ENCODE peak calls at places on chromosomes 5 and 9, in five cellular contexts. One of them, this sample, is unnamed.

GRCh38 chr9:117777823-117778222 is 73.6 kb downstream of the TLR4 start:
- DNase-seq in right cardiac atrium: no peak
- DNase-seq in uterus: no peak
- DNase-seq in epithelial cell of esophagus: no peak
- DNase-seq in Caco-2: no peak
- DNase-seq in this sample: no peak

GRCh38 chr9:131951905-131952304 is 127.8 kb downstream of the MED27 start:
- DNase-seq in right cardiac atrium: peak; percentile 84
- DNase-seq in uterus: no peak
- DNase-seq in epithelial cell of esophagus: no peak
- DNase-seq in Caco-2: no peak
- DNase-seq in this sample: peak; percentile 37

GRCh38 chr5:3214396-3214795 is 381.2 kb upstream of the IRX1 start:
- DNase-seq in right cardiac atrium: no peak
- DNase-seq in uterus: no peak
- DNase-seq in epithelial cell of esophagus: no peak
- DNase-seq in Caco-2: no peak
- DNase-seq in this sample: no peak

GRCh38 chr5:142109356-142110045 is 922 bp downstream of the NDFIP1 start:
- DNase-seq in right cardiac atrium: no peak
- DNase-seq in uterus: peak; percentile 22
- DNase-seq in epithelial cell of esophagus: peak; percentile 18
- DNase-seq in Caco-2: no peak
- DNase-seq in this sample: no peak

GRCh38 chr9:30015073-30015472 is 2369.4 kb upstream of the ACO1 start:
- DNase-seq in right cardiac atrium: no peak
- DNase-seq in uterus: no peak
- DNase-seq in epithelial cell of esophagus: no peak
- DNase-seq in Caco-2: no peak
- DNase-seq in this sample: no peak

GRCh38 chr9:91180240-91180929 is 181.3 kb downstream of the AUH start:
- DNase-seq in right cardiac atrium: no peak
- DNase-seq in uterus: no peak
- DNase-seq in epithelial cell of esophagus: no peak
- DNase-seq in Caco-2: no peak
- DNase-seq in this sample: no peak

GRCh38 chr9:2486988-2487387 is 134.6 kb upstream of the VLDLR start:
- DNase-seq in right cardiac atrium: no peak
- DNase-seq in uterus: no peak
- DNase-seq in epithelial cell of esophagus: no peak
- DNase-seq in Caco-2: no peak
- DNase-seq in this sample: no peak

GRCh38 chr5:72122619-72123018 is 15.3 kb downstream of the MAP1B start:
- DNase-seq in right cardiac atrium: no peak
- DNase-seq in uterus: no peak
- DNase-seq in epithelial cell of esophagus: no peak
- DNase-seq in Caco-2: no peak
- DNase-seq in this sample: no peak

GRCh38 chr9:73183917-73184861 is 32.5 kb downstream of the ANXA1 start:
- DNase-seq in right cardiac atrium: no peak
- DNase-seq in uterus: no peak
- DNase-seq in epithelial cell of esophagus: peak; percentile 58
- DNase-seq in Caco-2: no peak
- DNase-seq in this sample: no peak

GRCh38 chr9:127036437-127036836 is 86.0 kb downstream of the ANGPTL2 start:
- DNase-seq in right cardiac atrium: no peak
- DNase-seq in uterus: no peak
- DNase-seq in epithelial cell of esophagus: no peak
- DNase-seq in Caco-2: no peak
- DNase-seq in this sample: no peak

GRCh38 chr5:16345454-16345853 is 120.1 kb downstream of the ZNF622 start:
- DNase-seq in right cardiac atrium: no peak
- DNase-seq in uterus: no peak
- DNase-seq in epithelial cell of esophagus: peak; percentile 35
- DNase-seq in Caco-2: peak; percentile 6
- DNase-seq in this sample: no peak

GRCh38 chr5:17360879-17361278 is 137.2 kb upstream of the TAF11L2 start:
- DNase-seq in right cardiac atrium: no peak
- DNase-seq in uterus: no peak
- DNase-seq in epithelial cell of esophagus: no peak
- DNase-seq in Caco-2: peak; percentile 20
- DNase-seq in this sample: no peak

GRCh38 chr9:22392523-22392922 is 54.1 kb upstream of the DMRTA1 start:
- DNase-seq in right cardiac atrium: no peak
- DNase-seq in uterus: no peak
- DNase-seq in epithelial cell of esophagus: no peak
- DNase-seq in Caco-2: no peak
- DNase-seq in this sample: no peak

GRCh38 chr9:13529321-13530104 is 250.0 kb upstream of the MPDZ start:
- DNase-seq in right cardiac atrium: peak; percentile 33
- DNase-seq in uterus: no peak
- DNase-seq in epithelial cell of esophagus: peak; percentile 84
- DNase-seq in Caco-2: no peak
- DNase-seq in this sample: no peak

DNA sequence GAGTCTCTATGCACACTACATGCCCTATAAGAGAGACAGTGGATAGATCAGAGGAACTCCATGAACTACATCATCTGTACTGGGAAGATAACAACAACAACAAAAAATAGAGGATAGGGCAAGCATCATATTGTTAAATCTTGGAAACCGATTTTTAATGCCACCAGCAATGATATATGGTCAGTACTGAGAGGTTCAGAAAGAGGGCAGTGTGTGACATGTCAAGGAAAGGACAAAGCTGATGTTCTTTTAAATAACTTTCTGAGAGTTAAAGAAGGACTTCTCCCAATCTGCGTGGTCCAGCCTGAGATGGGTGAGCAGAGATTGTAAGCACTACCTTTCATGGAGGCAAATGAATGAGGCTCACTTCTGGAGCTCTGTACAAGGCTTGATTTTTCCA is 62.0 kb upstream of the PHF24 start:
- DNase-seq in right cardiac atrium: no peak
- DNase-seq in uterus: no peak
- DNase-seq in epithelial cell of esophagus: no peak
- DNase-seq in Caco-2: no peak
- DNase-seq in this sample: no peak
- H3K4me3 ChIP-seq in right cardiac atrium: no peak overlapping the region
- H3K4me3 ChIP-seq in uterus: no peak overlapping the region
- H3K4me3 ChIP-seq in epithelial cell of esophagus: no peak overlapping the region
- H3K4me3 ChIP-seq in Caco-2: no peak overlapping the region
- H3K4me3 ChIP-seq in this sample: no peak overlapping the region

GRCh38 chr5:54867310-54867944 is 118.0 kb downstream of the ESM1 start:
- DNase-seq in right cardiac atrium: no peak
- DNase-seq in uterus: no peak
- DNase-seq in epithelial cell of esophagus: peak; percentile 66
- DNase-seq in Caco-2: peak; percentile 32
- DNase-seq in this sample: no peak
- H3K4me3 ChIP-seq in right cardiac atrium: peak overlapping the region; percentile 37
- H3K4me3 ChIP-seq in uterus: no peak overlapping the region
- H3K4me3 ChIP-seq in epithelial cell of esophagus: no peak overlapping the region
- H3K4me3 ChIP-seq in Caco-2: no peak overlapping the region
- H3K4me3 ChIP-seq in this sample: no peak overlapping the region

GRCh38 chr5:40437452-40437861 is 242.3 kb upstream of the PTGER4 start:
- DNase-seq in right cardiac atrium: no peak
- DNase-seq in uterus: no peak
- DNase-seq in epithelial cell of esophagus: peak; percentile 87
- DNase-seq in Caco-2: no peak
- DNase-seq in this sample: no peak
- H3K4me3 ChIP-seq in right cardiac atrium: no peak overlapping the region
- H3K4me3 ChIP-seq in uterus: no peak overlapping the region
- H3K4me3 ChIP-seq in epithelial cell of esophagus: no peak overlapping the region
- H3K4me3 ChIP-seq in Caco-2: no peak overlapping the region
- H3K4me3 ChIP-seq in this sample: no peak overlapping the region

GRCh38 chr5:42992035-42992570 is 48.0 kb downstream of the ANXA2R start:
- DNase-seq in right cardiac atrium: peak; percentile 93
- DNase-seq in uterus: peak; percentile 80
- DNase-seq in epithelial cell of esophagus: peak; percentile 81
- DNase-seq in Caco-2: peak; percentile 67
- DNase-seq in this sample: peak; percentile 91

GRCh38 chr5:42993516-42994284 is 46.4 kb downstream of the ANXA2R start:
- DNase-seq in right cardiac atrium: peak; percentile 42
- DNase-seq in uterus: no peak
- DNase-seq in epithelial cell of esophagus: peak; percentile 67
- DNase-seq in Caco-2: no peak
- DNase-seq in this sample: peak; percentile 47

GRCh38 chr5:42994285-42995151 is 45.6 kb downstream of the ANXA2R start:
- DNase-seq in right cardiac atrium: peak; percentile 92
- DNase-seq in uterus: peak; percentile 86
- DNase-seq in epithelial cell of esophagus: peak; percentile 83
- DNase-seq in Caco-2: peak; percentile 67
- DNase-seq in this sample: peak; percentile 80

GRCh38 chr5:42991477-42992034 is 48.6 kb downstream of the ANXA2R start:
- DNase-seq in right cardiac atrium: peak; percentile 49
- DNase-seq in uterus: no peak
- DNase-seq in epithelial cell of esophagus: no peak
- DNase-seq in Caco-2: no peak
- DNase-seq in this sample: peak; percentile 23

GRCh38 chr5:42995152-42995751 is 44.9 kb downstream of the ANXA2R start:
- DNase-seq in right cardiac atrium: no peak
- DNase-seq in uterus: no peak
- DNase-seq in epithelial cell of esophagus: no peak
- DNase-seq in Caco-2: no peak
- DNase-seq in this sample: no peak
- H3K4me3 ChIP-seq in right cardiac atrium: peak overlapping the region; percentile 35
- H3K4me3 ChIP-seq in uterus: peak overlapping the region; percentile 42
- H3K4me3 ChIP-seq in epithelial cell of esophagus: peak overlapping the region; percentile 52
- H3K4me3 ChIP-seq in Caco-2: no peak overlapping the region
- H3K4me3 ChIP-seq in this sample: peak overlapping the region; percentile 68

GRCh38 chr5:168268949-168269943 is 22.2 kb upstream of the WWC1 start:
- DNase-seq in right cardiac atrium: peak; percentile 93
- DNase-seq in uterus: peak; percentile 59
- DNase-seq in epithelial cell of esophagus: peak; percentile 89
- DNase-seq in Caco-2: peak; percentile 96
- DNase-seq in this sample: peak; percentile 84
- H3K4me3 ChIP-seq in right cardiac atrium: no peak overlapping the region
- H3K4me3 ChIP-seq in uterus: no peak overlapping the region
- H3K4me3 ChIP-seq in epithelial cell of esophagus: peak overlapping the region; percentile 36
- H3K4me3 ChIP-seq in Caco-2: peak overlapping the region; percentile 43
- H3K4me3 ChIP-seq in this sample: peak overlapping the region; percentile 45

GRCh38 chr5:149172709-149173505 is 31.6 kb downstream of the ABLIM3 start:
- DNase-seq in right cardiac atrium: no peak
- DNase-seq in uterus: no peak
- DNase-seq in epithelial cell of esophagus: peak; percentile 37
- DNase-seq in Caco-2: no peak
- DNase-seq in this sample: no peak
- H3K4me3 ChIP-seq in right cardiac atrium: no peak overlapping the region
- H3K4me3 ChIP-seq in uterus: no peak overlapping the region
- H3K4me3 ChIP-seq in epithelial cell of esophagus: no peak overlapping the region
- H3K4me3 ChIP-seq in Caco-2: no peak overlapping the region
- H3K4me3 ChIP-seq in this sample: no peak overlapping the region

GRCh38 chr9:274101-274500 is 59.4 kb downstream of the DOCK8 start:
- DNase-seq in right cardiac atrium: no peak
- DNase-seq in uterus: no peak
- DNase-seq in epithelial cell of esophagus: no peak
- DNase-seq in Caco-2: no peak
- DNase-seq in this sample: no peak

GRCh38 chr9:270657-271237 is 56.1 kb downstream of the DOCK8 start:
- DNase-seq in right cardiac atrium: no peak
- DNase-seq in uterus: no peak
- DNase-seq in epithelial cell of esophagus: no peak
- DNase-seq in Caco-2: no peak
- DNase-seq in this sample: no peak

GRCh38 chr9:268616-269015 is 54.0 kb downstream of the DOCK8 start:
- DNase-seq in right cardiac atrium: no peak
- DNase-seq in uterus: no peak
- DNase-seq in epithelial cell of esophagus: no peak
- DNase-seq in Caco-2: no peak
- DNase-seq in this sample: no peak

GRCh38 chr9:277595-278330 is 63.1 kb downstream of the DOCK8 start:
- DNase-seq in right cardiac atrium: no peak
- DNase-seq in uterus: no peak
- DNase-seq in epithelial cell of esophagus: no peak
- DNase-seq in Caco-2: no peak
- DNase-seq in this sample: no peak

DNA sequence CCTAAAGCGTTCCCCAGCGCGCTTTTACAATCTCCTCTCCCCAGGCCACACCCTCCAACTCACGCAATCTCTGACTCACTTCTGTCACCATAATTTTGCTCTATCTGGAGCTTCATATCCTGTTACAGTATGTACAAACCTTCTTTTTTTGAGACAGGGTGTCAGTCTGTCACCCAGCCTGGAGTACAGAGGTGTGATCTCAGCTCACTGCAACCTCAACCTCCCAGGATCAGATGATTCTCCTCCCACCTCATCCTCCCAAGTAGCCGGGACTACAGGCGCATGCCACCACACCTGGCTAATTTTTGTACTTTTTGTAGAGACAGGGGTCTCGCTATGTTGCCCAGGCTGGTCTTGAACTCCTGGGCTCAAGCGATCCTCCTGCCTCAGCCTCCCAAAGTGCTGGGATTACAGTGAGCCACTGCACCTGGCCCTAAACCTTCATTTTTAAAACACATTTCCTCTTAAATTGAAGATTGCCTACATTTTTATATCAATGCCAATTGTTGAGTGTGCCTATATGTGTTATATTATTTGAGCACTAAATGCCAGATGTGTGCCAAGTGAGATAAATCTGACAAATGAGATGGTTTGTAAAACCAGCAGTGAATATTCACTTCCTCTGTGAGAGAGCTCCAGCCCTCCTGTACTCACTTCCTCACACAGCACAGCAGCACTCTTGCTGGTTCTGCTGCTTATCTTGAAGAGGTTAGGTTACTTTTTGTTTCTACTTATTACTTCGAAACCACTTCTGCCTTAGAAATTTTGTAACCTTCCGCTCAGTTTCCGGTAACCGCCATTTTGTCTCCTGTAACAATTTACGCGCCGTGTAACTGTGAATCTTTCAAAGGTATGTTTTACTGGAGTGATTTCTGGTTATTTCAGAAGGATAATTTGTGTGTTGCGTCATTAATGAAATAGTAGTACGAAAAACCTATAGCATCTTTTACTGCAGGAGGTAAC is 57.9 kb downstream of the DOCK8 start:
- DNase-seq in right cardiac atrium: peak; percentile 56
- DNase-seq in uterus: peak; percentile 19
- DNase-seq in epithelial cell of esophagus: peak; percentile 3
- DNase-seq in Caco-2: no peak
- DNase-seq in this sample: no peak
- H3K4me3 ChIP-seq in right cardiac atrium: no peak overlapping the region
- H3K4me3 ChIP-seq in uterus: no peak overlapping the region
- H3K4me3 ChIP-seq in epithelial cell of esophagus: no peak overlapping the region
- H3K4me3 ChIP-seq in Caco-2: no peak overlapping the region
- H3K4me3 ChIP-seq in this sample: no peak overlapping the region

This sample was measured in heart right ventricle.